ENCODE peak calls at places on chromosomes 3 and 15, in six cellular contexts. B, W, K, E, X and J are unnamed samples.

GRCh38 chr15:70121656-70122297 is 24.1 kb upstream of the TLE3 start:
- DNase-seq in B (no peak), W (peak), K (peak), E (no peak), X (no peak), J (peak)

GRCh38 chr3:20935791-20936190 is 749.8 kb upstream of the SGO1 start:
- DNase-seq in B (no peak), W (no peak), K (peak), E (no peak), X (no peak), J (peak)

GRCh38 chr3:45664558-45664957 is 24.6 kb upstream of the SACM1L start:
- DNase-seq in B (peak), W (no peak), K (no peak), E (peak), X (peak), J (no peak)

GRCh38 chr3:14329116-14329830 is 73.1 kb upstream of the SLC6A6 start:
- DNase-seq in B (no peak), W (peak), K (no peak), E (peak), X (no peak), J (no peak)

GRCh38 chr3:174791161-174791560 is 68.0 kb upstream of the NAALADL2 start:
- DNase-seq in B (no peak), W (no peak), K (no peak), E (no peak), X (no peak), J (no peak)

GRCh38 chr15:87747106-87747505 is 509.4 kb downstream of the NTRK3 start:
- DNase-seq in B (no peak), W (no peak), K (no peak), E (no peak), X (no peak), J (no peak)

GRCh38 chr3:194095464-194095863 is 40.5 kb upstream of the HES1 start:
- DNase-seq in B (no peak), W (no peak), K (no peak), E (peak), X (no peak), J (no peak)

GRCh38 chr3:13193320-13194284 is 120.4 kb upstream of the IQSEC1 start:
- DNase-seq in B (no peak), W (no peak), K (no peak), E (no peak), X (no peak), J (no peak)

GRCh38 chr3:42159706-42160472 is 68.7 kb downstream of the TRAK1 start:
- DNase-seq in B (peak), W (no peak), K (peak), E (no peak), X (peak), J (peak)

GRCh38 chr15:41394924-41395323 is 7.4 kb downstream of the NDUFAF1 start:
- DNase-seq in B (no peak), W (no peak), K (no peak), E (no peak), X (no peak), J (no peak)

GRCh38 chr3:139630532-139630931 is 47.2 kb downstream of the NMNAT3 start:
- DNase-seq in B (no peak), W (no peak), K (no peak), E (no peak), X (no peak), J (no peak)

GRCh38 chr15:41881925-41882688 is 11.7 kb downstream of the SPTBN5 start:
- DNase-seq in B (no peak), W (no peak), K (peak), E (no peak), X (no peak), J (no peak)

GRCh38 chr3:172709776-172710708 is 825 bp downstream of the NCEH1 start:
- DNase-seq in B (no peak), W (peak), K (peak), E (no peak), X (no peak), J (peak)

GRCh38 chr15:99361541-99362185 is 110.4 kb downstream of the LRRC28 start:
- DNase-seq in B (no peak), W (peak), K (peak), E (no peak), X (no peak), J (no peak)

GRCh38 chr3:150765949-150766720 is 3.2 kb upstream of the SIAH2 start:
- DNase-seq in B (no peak), W (peak), K (no peak), E (no peak), X (no peak), J (no peak)

GRCh38 chr3:46477145-46477544 is 12.4 kb upstream of the LTF start:
- DNase-seq in B (peak), W (no peak), K (no peak), E (no peak), X (no peak), J (no peak)

GRCh38 chr3:138187296-138188012 is at the start of gene ARMC8:
- DNase-seq in B (no peak), W (peak), K (peak), E (peak), X (no peak), J (peak)

GRCh38 chr3:126464093-126464492 is 11.6 kb downstream of the ZXDC start:
- DNase-seq in B (no peak), W (no peak), K (no peak), E (no peak), X (no peak), J (no peak)

GRCh38 chr3:73586628-73587027 is 38.1 kb downstream of the PDZRN3 start:
- DNase-seq in B (no peak), W (no peak), K (no peak), E (no peak), X (no peak), J (no peak)

GRCh38 chr3:113245775-113246174 is 34.4 kb downstream of the BOC start:
- DNase-seq in B (no peak), W (peak), K (peak), E (no peak), X (no peak), J (no peak)

GRCh38 chr15:43824302-43825246 is at the start of gene MFAP1:
- DNase-seq in B (peak), W (peak), K (peak), E (peak), X (peak), J (peak)

GRCh38 chr3:139657936-139658335 is 19.8 kb downstream of the NMNAT3 start:
- DNase-seq in B (no peak), W (no peak), K (no peak), E (no peak), X (no peak), J (no peak)

GRCh38 chr3:18982920-18983319 is 165.4 kb upstream of the KCNH8 start:
- DNase-seq in B (no peak), W (no peak), K (no peak), E (no peak), X (no peak), J (no peak)

GRCh38 chr3:66485291-66485968 is 15.4 kb downstream of the LRIG1 start:
- DNase-seq in B (no peak), W (peak), K (peak), E (no peak), X (no peak), J (peak)

GRCh38 chr3:101623656-101624055 is 49.7 kb downstream of the PCNP start:
- DNase-seq in B (no peak), W (no peak), K (no peak), E (no peak), X (no peak), J (no peak)

GRCh38 chr15:62569460-62570404 is 404.6 kb upstream of the C2CD4B start:
- DNase-seq in B (no peak), W (peak), K (peak), E (no peak), X (no peak), J (peak)

GRCh38 chr3:157127831-157128767 is 31.8 kb downstream of the CCNL1 start:
- DNase-seq in B (peak), W (peak), K (peak), E (no peak), X (peak), J (peak)

GRCh38 chr15:29822685-29823459 is 604 bp upstream of the TJP1 start:
- DNase-seq in B (no peak), W (peak), K (peak), E (no peak), X (no peak), J (peak)

GRCh38 chr3:194577985-194578905 is 55.0 kb downstream of the TMEM44 start:
- DNase-seq in B (no peak), W (peak), K (peak), E (no peak), X (no peak), J (peak)

GRCh38 chr3:138939563-138940241 is 7.2 kb downstream of the FOXL2 start:
- DNase-seq in B (no peak), W (no peak), K (no peak), E (no peak), X (no peak), J (no peak)

GRCh38 chr3:54349231-54349647 is 226.9 kb downstream of the CACNA2D3 start:
- DNase-seq in B (no peak), W (no peak), K (no peak), E (no peak), X (no peak), J (no peak)